ENCODE peak calls at places on chromosomes 13 and 19, in ten cellular contexts. I, N, Y, A, V, W, O, K, B and C are unnamed samples. For H3K4me1, the result is how much of the 10 kb centered on the place peaks cover.

GRCh38 chr19:55173717-55174409 is 6.2 kb downstream of the SYT5 start:
- DNase-seq in I (peak), N (peak), Y (no peak), A (peak), V (peak), W (peak), O (no peak), K (no peak), B (peak), C (no peak)

GRCh38 chr13:29081036-29081435 is 260.9 kb downstream of the MTUS2 start:
- DNase-seq in I (no peak), N (no peak), Y (no peak), A (no peak), V (no peak), W (no peak), O (no peak), K (no peak), B (no peak), C (no peak)

GRCh38 chr19:54248016-54248601 is 5.5 kb upstream of the LILRA6 start:
- DNase-seq in I (no peak), N (no peak), Y (no peak), A (no peak), V (no peak), W (peak), O (peak), K (no peak), B (no peak), C (no peak)

GRCh38 chr19:39951686-39952085 is 17.3 kb upstream of the FCGBP start:
- DNase-seq in I (peak), N (no peak), Y (no peak), A (no peak), V (peak), W (peak), O (no peak), K (no peak), B (no peak), C (no peak)

GRCh38 chr19:50330365-50331078 is 1.3 kb upstream of the KCNC3 start:
- DNase-seq in I (peak), N (peak), Y (peak), A (peak), V (peak), W (peak), O (peak), K (peak), B (peak), C (peak)

GRCh38 chr19:2869618-2870017 is 2.5 kb downstream of the ZNF556 start:
- DNase-seq in I (no peak), N (no peak), Y (no peak), A (no peak), V (no peak), W (no peak), O (no peak), K (no peak), B (no peak), C (no peak)

GRCh38 chr19:6678690-6679109 is 8.7 kb upstream of the TNFSF14 start:
- DNase-seq in I (no peak), N (no peak), Y (no peak), A (no peak), V (no peak), W (no peak), O (no peak), K (no peak), B (no peak), C (no peak)

GRCh38 chr13:112686987-112687386 is 2.9 kb upstream of the ATP11A start:
- DNase-seq in I (peak), N (no peak), Y (no peak), A (peak), V (no peak), W (no peak), O (no peak), K (peak), B (no peak), C (no peak)

GRCh38 chr19:35618857-35619256 is 6.3 kb downstream of the HAUS5 start:
- DNase-seq in I (no peak), N (no peak), Y (peak), A (peak), V (peak), W (no peak), O (no peak), K (no peak), B (no peak), C (no peak)

GRCh38 chr13:99506632-99507031 is 5.4 kb downstream of the TM9SF2 start:
- DNase-seq in I (no peak), N (no peak), Y (no peak), A (no peak), V (no peak), W (no peak), O (peak), K (no peak), B (no peak), C (no peak)

GRCh38 chr13:32837973-32838940 is 178.0 kb upstream of the KL start:
- DNase-seq in I (no peak), N (no peak), Y (no peak), A (peak), V (no peak), W (no peak), O (no peak), K (no peak), B (no peak), C (no peak)

GRCh38 chr13:62931901-62932883 is 1516.5 kb upstream of the PCDH20 start:
- DNase-seq in I (no peak), N (no peak), Y (no peak), A (no peak), V (no peak), W (peak), O (no peak), K (no peak), B (no peak), C (no peak)

GRCh38 chr13:75703768-75704167 is 67.6 kb downstream of the LMO7 start:
- DNase-seq in I (no peak), N (no peak), Y (no peak), A (no peak), V (no peak), W (no peak), O (no peak), K (no peak), B (no peak), C (no peak)

GRCh38 chr19:46944123-46944718 is 75.4 kb upstream of the NPAS1 start:
- DNase-seq in I (no peak), N (no peak), Y (no peak), A (no peak), V (no peak), W (no peak), O (no peak), K (no peak), B (no peak), C (no peak)
- TF ChIP-seq POLR2A in I (no peak), N (no peak), Y (no peak), A (no peak), V (no peak), W (no peak), O (no peak), K (no peak), B (no peak), C (no peak)

GRCh38 chr19:13017306-13018036 is 22.2 kb downstream of the NFIX start:
- DNase-seq in I (no peak), N (no peak), Y (no peak), A (peak), V (no peak), W (no peak), O (no peak), K (no peak), B (no peak), C (peak)
- H3K4me1 ChIP-seq in I (half or more), N (under half), Y (half or more), A (under half), V (under half), W (half or more), O (half or more), K (under half), B (half or more), C (half or more)

DNA sequence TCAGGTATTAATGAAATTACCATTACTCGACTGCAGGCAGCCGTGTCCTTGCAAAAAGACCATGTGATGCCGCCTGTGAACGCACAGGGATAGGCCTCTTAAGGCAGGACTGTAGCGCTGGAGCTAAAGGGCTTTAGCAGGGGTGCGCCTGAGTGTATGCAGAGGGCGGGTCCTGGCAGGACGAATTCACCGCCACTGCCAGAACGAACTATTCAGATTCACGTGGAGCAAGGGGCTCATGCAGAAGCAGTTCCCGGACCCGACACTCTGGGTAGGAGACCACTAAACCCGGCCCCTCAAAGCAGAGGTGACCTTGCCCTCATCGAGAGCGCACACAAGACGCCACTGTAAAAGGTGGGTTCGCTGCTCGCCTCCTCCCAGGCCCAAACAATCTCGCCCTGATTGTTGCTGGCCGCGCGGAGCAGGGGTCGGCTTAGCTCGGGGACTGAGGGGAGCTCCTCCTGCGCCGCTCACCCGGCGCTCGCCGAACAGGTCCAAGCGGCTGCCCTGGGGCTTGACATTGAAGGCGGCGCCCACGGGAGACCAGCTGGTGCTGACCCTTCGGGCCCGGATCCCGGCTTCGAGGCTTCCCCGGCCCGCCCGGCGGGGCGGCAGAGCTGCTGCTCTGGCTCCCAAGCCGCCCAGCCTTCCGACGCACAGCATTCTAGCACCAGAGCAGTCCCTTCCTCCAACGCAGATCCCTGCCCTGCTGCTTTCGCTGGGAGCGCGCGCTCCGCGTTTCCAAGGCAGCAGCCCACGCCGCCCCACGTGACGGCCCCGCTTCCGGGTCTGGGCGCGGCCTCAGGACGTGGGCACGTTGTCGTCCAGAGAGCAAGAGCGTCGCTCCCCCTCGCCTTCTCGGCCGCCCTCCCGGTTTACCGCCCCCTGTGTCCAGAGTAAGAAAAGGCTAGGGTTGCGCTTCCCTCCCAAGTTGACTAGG is at the start of gene MIPEP:
- DNase-seq in I (peak), N (peak), Y (peak), A (peak), V (peak), W (peak), O (peak), K (peak), B (peak), C (peak)
- TF ChIP-seq POLR2A in I (no peak), N (peak), Y (peak), A (peak), V (peak), W (peak), O (peak), K (peak), B (peak), C (peak)

GRCh38 chr19:10502524-10503001 is 593 bp downstream of the KEAP1 start:
- DNase-seq in I (peak), N (peak), Y (peak), A (peak), V (peak), W (peak), O (peak), K (peak), B (peak), C (peak)
- H3K4me1 ChIP-seq in I (half or more), N (under half), Y (under half), A (under half), V (under half), W (under half), O (under half), K (under half), B (under half), C (under half)

GRCh38 chr19:19402656-19403372 is 2.7 kb upstream of the GATAD2A start:
- DNase-seq in I (no peak), N (no peak), Y (no peak), A (no peak), V (no peak), W (no peak), O (no peak), K (no peak), B (no peak), C (no peak)

GRCh38 chr19:19403373-19403901 is 2.0 kb upstream of the GATAD2A start:
- DNase-seq in I (no peak), N (no peak), Y (no peak), A (no peak), V (no peak), W (peak), O (peak), K (no peak), B (peak), C (no peak)

GRCh38 chr19:19406878-19407639 is 1.6 kb downstream of the GATAD2A start:
- DNase-seq in I (peak), N (no peak), Y (no peak), A (no peak), V (peak), W (peak), O (peak), K (no peak), B (peak), C (peak)

GRCh38 chr19:19405919-19406877 is 723 bp downstream of the GATAD2A start:
- DNase-seq in I (peak), N (no peak), Y (peak), A (peak), V (peak), W (peak), O (peak), K (no peak), B (peak), C (no peak)

GRCh38 chr19:19404879-19405860 is at the start of gene GATAD2A:
- DNase-seq in I (peak), N (peak), Y (peak), A (peak), V (peak), W (peak), O (peak), K (peak), B (peak), C (peak)
- TF ChIP-seq POLR2A in I (no peak), N (no peak), Y (peak), A (peak), V (no peak), W (peak), O (peak), K (no peak), B (peak), C (peak)

GRCh38 chr19:30105723-30106122 is 163.7 kb downstream of the URI1 start:
- DNase-seq in I (no peak), N (no peak), Y (peak), A (no peak), V (no peak), W (no peak), O (no peak), K (no peak), B (no peak), C (no peak)
- H3K4me1 ChIP-seq in I (under half), N (under half), Y (under half), A (under half), V (under half), W (under half), O (under half), K (under half), B (under half), C (under half)

GRCh38 chr19:17097593-17098126 is 22.1 kb downstream of the MYO9B start:
- DNase-seq in I (no peak), N (no peak), Y (no peak), A (no peak), V (peak), W (peak), O (peak), K (no peak), B (peak), C (no peak)
- TF ChIP-seq POLR2A in I (no peak), N (no peak), Y (peak), A (no peak), V (no peak), W (no peak), O (no peak), K (no peak), B (no peak), C (no peak)

GRCh38 chr19:29682236-29682895 is 17.1 kb downstream of the PLEKHF1 start:
- DNase-seq in I (no peak), N (no peak), Y (no peak), A (no peak), V (no peak), W (no peak), O (no peak), K (no peak), B (no peak), C (no peak)

GRCh38 chr19:29680447-29680846 is 15.2 kb downstream of the PLEKHF1 start:
- DNase-seq in I (peak), N (no peak), Y (peak), A (no peak), V (no peak), W (no peak), O (peak), K (no peak), B (no peak), C (peak)

GRCh38 chr19:29679598-29680210 is 14.4 kb downstream of the PLEKHF1 start:
- DNase-seq in I (no peak), N (no peak), Y (no peak), A (no peak), V (no peak), W (no peak), O (no peak), K (no peak), B (no peak), C (no peak)

GRCh38 chr19:29681422-29682235 is 16.4 kb downstream of the PLEKHF1 start:
- DNase-seq in I (no peak), N (no peak), Y (no peak), A (no peak), V (no peak), W (no peak), O (no peak), K (no peak), B (no peak), C (no peak)

DNA sequence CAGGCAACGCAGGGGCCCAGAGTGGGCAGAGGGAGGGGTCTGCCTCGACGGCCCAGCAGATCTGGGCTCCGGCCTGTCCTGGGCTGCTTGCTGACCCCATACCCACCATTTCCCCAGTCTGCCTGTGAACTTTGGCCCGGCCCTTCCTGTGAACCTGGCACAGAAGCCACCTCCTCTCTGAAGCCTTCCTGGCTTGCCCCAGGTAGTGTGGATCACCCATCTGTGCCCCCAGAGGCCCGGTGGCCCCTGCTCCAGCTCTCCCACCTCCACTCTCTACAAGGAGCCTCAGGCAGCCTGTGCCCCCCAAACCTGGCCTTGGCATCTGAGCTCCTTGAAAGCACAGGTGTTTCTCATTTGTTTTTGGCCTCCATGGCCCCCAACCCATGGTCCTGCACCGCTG is 15.7 kb downstream of the PLEKHF1 start:
- DNase-seq in I (no peak), N (no peak), Y (no peak), A (no peak), V (no peak), W (no peak), O (no peak), K (no peak), B (no peak), C (no peak)
- H3K4me1 ChIP-seq in I (half or more), N (under half), Y (under half), A (under half), V (under half), W (under half), O (half or more), K (half or more), B (under half), C (half or more)